ENCODE peak calls at places on chromosomes 12 and 14, in ten cellular contexts. T is kidney epithelial cell, P is sigmoid colon, D is RWPE1, Z is AG04449, M is GM23338, R is heart right ventricle, C is GM10248, I is fibroblast of the aortic adventitia, K is AG04450. H is an unnamed sample.

GRCh38 chr14:105492966-105493871 is 2.2 kb downstream of the TEDC1 start:
- DNase-seq in T (no peak), P (peak; percentile 64), D (no peak), Z (no peak), M (no peak), R (no peak), C (no peak), I (no peak), K (no peak), H (no peak)

GRCh38 chr12:113214938-113215400 is 6.3 kb upstream of the TPCN1 start:
- DNase-seq in T (peak; percentile 99), P (peak; percentile 91), D (peak; percentile 89), Z (peak; percentile 96), M (no peak), R (peak; percentile 65), C (no peak), I (peak; percentile 98), K (peak; percentile 81), H (no peak)

GRCh38 chr14:25396128-25396527 is 346.2 kb upstream of the STXBP6 start:
- DNase-seq in T (no peak), P (no peak), D (no peak), Z (no peak), M (no peak), R (no peak), C (no peak), I (peak; percentile 1), K (no peak), H (no peak)

GRCh38 chr12:113103756-113104450 is 31.7 kb downstream of the RASAL1 start:
- DNase-seq in T (no peak), P (no peak), D (peak; percentile 56), Z (no peak), M (peak; percentile 89), R (no peak), C (no peak), I (no peak), K (no peak), H (peak; percentile 71)

GRCh38 chr12:120125792-120126634 is 9.5 kb upstream of the RAB35 start:
- DNase-seq in T (no peak), P (no peak), D (no peak), Z (no peak), M (peak; percentile 38), R (no peak), C (no peak), I (no peak), K (no peak), H (no peak)

GRCh38 chr12:76790564-76791552 is 26.9 kb downstream of the ZDHHC17 start:
- DNase-seq in T (no peak), P (no peak), D (peak; percentile 38), Z (no peak), M (peak; percentile 51), R (no peak), C (peak; percentile 35), I (peak; percentile 51), K (no peak), H (peak; percentile 39)

GRCh38 chr12:72547593-72547992 is 275.4 kb downstream of the TRHDE start:
- DNase-seq in T (no peak), P (no peak), D (no peak), Z (no peak), M (peak; percentile 27), R (no peak), C (no peak), I (no peak), K (peak; percentile 6), H (no peak)

GRCh38 chr14:53016491-53016890 is 65.6 kb upstream of the FERMT2 start:
- DNase-seq in T (no peak), P (no peak), D (no peak), Z (peak; percentile 56), M (no peak), R (no peak), C (no peak), I (peak; percentile 52), K (no peak), H (no peak)

GRCh38 chr14:76599556-76599955 is 161.7 kb upstream of the VASH1 start:
- DNase-seq in T (no peak), P (no peak), D (no peak), Z (no peak), M (peak; percentile 26), R (no peak), C (no peak), I (no peak), K (no peak), H (no peak)

GRCh38 chr12:54479421-54479820 is 6.0 kb upstream of the GTSF1 start:
- DNase-seq in T (no peak), P (no peak), D (no peak), Z (peak; percentile 77), M (no peak), R (no peak), C (no peak), I (peak; percentile 81), K (peak; percentile 18), H (no peak)

GRCh38 chr14:94485944-94486841 is 10.2 kb upstream of the SERPINA9 start:
- DNase-seq in T (no peak), P (peak; percentile 71), D (peak; percentile 72), Z (no peak), M (peak; percentile 94), R (peak; percentile 11), C (peak; percentile 80), I (peak; percentile 54), K (peak; percentile 18), H (peak; percentile 75)

GRCh38 chr12:99444859-99445316 is 202.7 kb upstream of the GARIN6 start:
- DNase-seq in T (no peak), P (no peak), D (peak; percentile 2), Z (no peak), M (no peak), R (no peak), C (no peak), I (no peak), K (no peak), H (no peak)

DNA sequence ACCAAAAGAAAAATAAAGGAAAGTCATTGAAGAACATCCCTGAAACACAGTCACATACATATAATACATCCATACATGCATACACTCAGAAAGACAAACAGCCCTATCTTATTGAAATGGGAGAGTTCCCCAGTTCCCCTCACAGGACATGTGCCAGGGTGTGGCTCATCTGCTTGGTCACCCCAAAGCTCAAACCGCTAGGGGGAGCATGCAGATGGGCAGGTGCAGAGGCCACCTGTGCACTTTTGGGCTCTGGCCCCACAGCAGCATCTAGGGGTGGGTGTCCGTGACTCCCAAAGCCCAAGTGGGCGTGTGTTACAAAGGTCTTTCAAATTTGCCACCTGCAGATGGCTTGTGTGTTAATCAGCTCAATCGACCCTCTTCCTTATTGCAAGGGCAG is 75.2 kb downstream of the CMAS start:
- DNase-seq in T (no peak), P (peak; percentile 63), D (no peak), Z (no peak), M (peak; percentile 82), R (no peak), C (peak; percentile 24), I (no peak), K (no peak), H (no peak)
- TF ChIP-seq CTCF in T (no peak), P (no peak), D (no peak), Z (no peak), M (peak; percentile 86), R (no peak), C (peak; percentile 56), I (no peak), K (peak; percentile 27), H (peak; percentile 45)

GRCh38 chr12:44873898-44874297 is 2.2 kb downstream of the NELL2 start:
- DNase-seq in T (no peak), P (no peak), D (no peak), Z (no peak), M (peak; percentile 21), R (no peak), C (no peak), I (peak; percentile 19), K (no peak), H (peak; percentile 9)
- TF ChIP-seq CTCF in T (peak; percentile 30), P (no peak), D (no peak), Z (no peak), M (peak; percentile 52), R (peak; percentile 16), C (peak; percentile 34), I (peak; percentile 15), K (no peak), H (peak; percentile 21)

GRCh38 chr12:131709226-131709625 is 1.7 kb upstream of the SFSWAP start:
- DNase-seq in T (no peak), P (no peak), D (no peak), Z (no peak), M (no peak), R (no peak), C (no peak), I (no peak), K (no peak), H (no peak)

GRCh38 chr12:131713349-131713748 is 2.5 kb downstream of the SFSWAP start:
- DNase-seq in T (no peak), P (no peak), D (no peak), Z (no peak), M (peak; percentile 41), R (no peak), C (no peak), I (no peak), K (no peak), H (no peak)

GRCh38 chr12:131711551-131712205 is 788 bp downstream of the SFSWAP start:
- DNase-seq in T (no peak), P (no peak), D (no peak), Z (no peak), M (peak; percentile 17), R (no peak), C (no peak), I (no peak), K (no peak), H (no peak)

GRCh38 chr12:131714759-131715158 is 3.9 kb downstream of the SFSWAP start:
- DNase-seq in T (no peak), P (no peak), D (no peak), Z (no peak), M (no peak), R (no peak), C (no peak), I (no peak), K (no peak), H (no peak)

DNA sequence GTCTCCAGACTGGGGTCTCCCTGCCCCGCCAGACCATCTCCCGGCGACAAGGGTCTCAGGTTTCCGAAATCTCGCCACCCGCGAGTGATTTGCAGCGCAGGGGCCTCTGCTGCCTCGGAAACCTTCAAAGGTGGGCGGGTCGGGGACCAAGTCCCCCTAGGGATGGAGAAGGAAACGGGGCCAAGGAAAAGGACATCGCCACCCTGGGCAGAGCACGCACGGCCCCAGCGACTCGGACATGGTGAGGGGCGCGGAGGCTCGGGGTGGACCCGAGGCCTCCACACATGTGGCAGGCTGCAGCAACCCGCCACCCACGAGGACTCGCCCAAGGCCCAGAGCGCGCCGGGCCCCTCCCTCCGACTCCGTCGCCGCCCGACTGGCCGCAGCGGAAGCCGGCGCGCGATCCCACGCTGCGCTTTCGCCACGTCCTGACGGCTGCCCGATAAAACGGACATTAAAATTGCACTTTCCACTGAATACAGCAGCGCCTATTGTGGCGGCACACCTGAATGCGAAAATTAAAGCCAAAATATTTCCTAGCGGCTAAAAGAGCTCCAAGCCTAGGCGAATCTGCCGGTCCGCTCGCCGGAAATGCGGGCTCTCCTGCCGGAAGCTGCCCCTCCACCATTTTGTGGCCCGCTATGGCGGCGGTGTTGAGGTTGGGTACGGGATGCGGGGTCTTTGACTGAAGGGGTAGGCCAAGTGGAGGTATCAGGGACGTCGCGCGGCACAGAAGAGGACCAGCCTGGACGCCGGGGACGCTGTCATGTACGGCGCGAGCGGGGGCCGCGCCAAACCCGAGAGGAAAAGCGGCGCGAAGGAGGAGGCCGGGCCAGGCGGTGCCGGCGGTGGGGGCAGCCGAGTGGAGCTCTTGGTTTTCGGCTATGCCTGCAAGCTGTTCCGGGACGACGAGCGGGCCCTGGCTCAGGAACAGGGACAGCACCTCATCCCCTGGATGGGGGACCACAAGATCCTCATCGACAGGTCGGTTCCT is at the start of gene SFSWAP:
- DNase-seq in T (no peak), P (peak; percentile 81), D (peak; percentile 70), Z (peak; percentile 7), M (peak; percentile 75), R (peak; percentile 74), C (peak; percentile 90), I (peak; percentile 83), K (peak; percentile 30), H (peak; percentile 90)
- TF ChIP-seq CTCF in T (no peak), P (no peak), D (no peak), Z (no peak), M (no peak), R (no peak), C (no peak), I (no peak), K (peak; percentile 8), H (no peak)

GRCh38 chr12:45745861-45746277 is 16.4 kb downstream of the ARID2 start:
- DNase-seq in T (no peak), P (no peak), D (no peak), Z (no peak), M (peak; percentile 26), R (no peak), C (no peak), I (peak; percentile 49), K (no peak), H (no peak)
- TF ChIP-seq CTCF in T (peak; percentile 16), P (peak; percentile 16), D (peak; percentile 25), Z (peak; percentile 4), M (no peak), R (peak; percentile 52), C (peak; percentile 9), I (peak; percentile 40), K (peak; percentile 32), H (peak; percentile 12)

H was measured in GM13977.